ENCODE peak calls at places on chromosomes 4 and X, in seven cellular contexts. O is uterus, Q is IMR-90, I is transverse colon, C is Peyer's patch, M is stomach, T is A549. G is an unnamed sample.

GRCh38 chr4:145090370-145090769 is 7.6 kb downstream of the ANAPC10 start:
- DNase-seq in I (no peak), T (no peak), C (no peak), M (no peak), Q (no peak), O (no peak), G (no peak)

GRCh38 chr4:188822698-188823097 is 683.5 kb downstream of the TRIML1 start:
- DNase-seq in T (peak; percentile 18), M (no peak), I (no peak), C (no peak), O (no peak), Q (no peak), G (no peak)

GRCh38 chrX:46617906-46618305 is 44.3 kb downstream of the CHST7 start:
- DNase-seq in Q (no peak), O (no peak), T (no peak), I (no peak), C (no peak), M (no peak), G (no peak)

GRCh38 chrX:10884246-10884645 is 226.9 kb upstream of the HCCS start:
- DNase-seq in O (no peak), I (no peak), T (no peak), M (no peak), Q (peak; percentile 56), C (no peak), G (no peak)

GRCh38 chr4:22434895-22435294 is 81.0 kb downstream of the ADGRA3 start:
- DNase-seq in M (peak; percentile 35), C (no peak), I (peak; percentile 30), O (no peak), Q (peak; percentile 63), T (peak; percentile 59), G (no peak)

GRCh38 chr4:159765402-159765801 is 662.5 kb downstream of the RAPGEF2 start:
- DNase-seq in M (no peak), C (no peak), T (no peak), O (no peak), I (no peak), Q (no peak), G (no peak)

GRCh38 chr4:180057198-180057821 is 2185.9 kb upstream of the TENM3 start:
- DNase-seq in C (no peak), Q (no peak), M (no peak), T (peak; percentile 4), O (no peak), I (no peak), G (no peak)

GRCh38 chr4:123055943-123056342 is 133.5 kb upstream of the NUDT6 start:
- DNase-seq in C (no peak), M (no peak), T (no peak), I (no peak), O (no peak), Q (peak; percentile 24), G (no peak)

GRCh38 chr4:168129802-168130201 is 37.5 kb downstream of the ANXA10 start:
- DNase-seq in T (no peak), Q (no peak), C (no peak), O (no peak), M (no peak), I (no peak), G (no peak)

GRCh38 chr4:138330531-138330930 is 88.4 kb upstream of the SLC7A11 start:
- DNase-seq in O (no peak), M (no peak), Q (peak; percentile 27), I (no peak), C (no peak), T (peak; percentile 35), G (no peak)

GRCh38 chr4:21898101-21898500 is 50.5 kb downstream of the KCNIP4 start:
- DNase-seq in O (no peak), C (no peak), M (no peak), Q (no peak), I (no peak), T (no peak), G (no peak)

GRCh38 chr4:53937918-53938317 is 126.5 kb downstream of the CHIC2 start:
- DNase-seq in T (no peak), M (no peak), Q (peak; percentile 95), I (no peak), O (peak; percentile 43), C (no peak), G (no peak)

GRCh38 chrX:98452456-98452855 is 1568.7 kb downstream of the RPA4 start:
- DNase-seq in M (no peak), O (no peak), I (no peak), Q (no peak), C (no peak), T (no peak), G (no peak)
- H3K27ac ChIP-seq in M (no peak overlapping the region), O (no peak overlapping the region), I (no peak overlapping the region), Q (no peak overlapping the region), C (no peak overlapping the region), T (no peak overlapping the region), G (no peak overlapping the region)

GRCh38 chrX:68462653-68463052 is 29.4 kb upstream of the OPHN1 start:
- DNase-seq in M (no peak), Q (peak; percentile 47), C (no peak), T (peak; percentile 48), I (no peak), O (peak; percentile 26), G (peak; percentile 22)
- TF ChIP-seq CTCF in M (no peak), Q (peak; percentile 56), C (peak; percentile 45), T (peak; percentile 31), I (peak; percentile 29), O (peak; percentile 51), G (peak; percentile 54)

GRCh38 chr4:184287697-184288255 is 70.1 kb upstream of the ENPP6 start:
- DNase-seq in M (peak; percentile 74), O (no peak), I (peak; percentile 40), Q (peak; percentile 68), C (no peak), T (no peak), G (no peak)
- TF ChIP-seq POLR2A in M (no peak), O (no peak), I (no peak), Q (no peak), C (no peak), T (no peak), G (no peak)

DNA sequence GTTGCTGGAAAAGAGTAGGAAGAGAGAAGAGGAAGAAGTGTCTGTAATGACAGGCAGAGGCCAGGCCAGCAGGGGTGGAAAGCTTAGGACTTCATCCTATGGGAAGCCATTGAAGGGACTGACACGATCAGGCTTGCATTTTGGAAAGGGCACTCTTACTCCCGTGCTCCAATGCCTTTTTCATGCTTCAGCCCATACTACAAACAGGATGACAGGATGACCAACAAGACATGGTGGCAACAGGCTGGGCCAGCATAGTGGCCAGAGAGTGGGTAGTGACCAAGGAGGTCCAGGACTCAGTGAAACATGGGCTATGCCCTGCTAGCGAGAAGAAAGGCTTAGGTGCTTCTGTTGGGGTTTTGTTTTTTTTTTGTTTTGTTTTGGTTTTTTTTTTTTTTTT is 2.6 kb upstream of the KLF3 start:
- DNase-seq in I (no peak), C (no peak), O (no peak), T (no peak), M (no peak), Q (no peak), G (no peak)
- H3K27ac ChIP-seq in I (peak overlapping the region; percentile 100), C (no peak overlapping the region), O (peak overlapping the region; percentile 98), T (no peak overlapping the region), M (peak overlapping the region; percentile 100), Q (no peak overlapping the region), G (no peak overlapping the region)

GRCh38 chr4:7186081-7186480 is 6.3 kb upstream of the SORCS2 start:
- DNase-seq in M (no peak), O (no peak), I (no peak), T (no peak), C (no peak), Q (no peak), G (no peak)
- TF ChIP-seq CTCF in M (no peak), O (peak; percentile 24), I (no peak), T (peak; percentile 36), C (peak; percentile 40), Q (peak; percentile 30), G (no peak)